ENCODE peak calls at places on chromosomes 13 and 19, in nine cellular contexts. T, R, E, B, D, F, V, O and S are unnamed samples.

GRCh38 chr13:103351035-103351828 is 285.0 kb upstream of the SLC10A2 start:
- DNase-seq in D (no peak), T (no peak), O (no peak), E (no peak), B (peak), F (no peak), R (peak), V (no peak), S (no peak)

GRCh38 chr13:64074989-64075474 is 2659.4 kb upstream of the PCDH20 start:
- DNase-seq in R (no peak), O (no peak), F (no peak), B (no peak), T (no peak), D (no peak), V (no peak), E (peak), S (no peak)

GRCh38 chr13:41196620-41197019 is 2.3 kb upstream of the KBTBD7 start:
- DNase-seq in O (no peak), E (no peak), T (no peak), V (no peak), R (peak), F (no peak), D (no peak), B (no peak), S (no peak)

GRCh38 chr13:113861433-113862030 is 2.3 kb downstream of the GAS6 start:
- DNase-seq in B (no peak), O (no peak), D (no peak), E (no peak), T (no peak), F (no peak), V (no peak), R (peak), S (no peak)

GRCh38 chr19:29121684-29122083 is 91.3 kb downstream of the UQCRFS1 start:
- DNase-seq in B (no peak), D (no peak), F (no peak), R (peak), E (no peak), V (no peak), T (no peak), O (peak), S (no peak)

GRCh38 chr13:73215807-73216206 is 157.0 kb downstream of the KLF5 start:
- DNase-seq in F (no peak), E (no peak), V (no peak), R (peak), B (no peak), D (no peak), O (no peak), T (no peak), S (no peak)

GRCh38 chr19:50252111-50252886 is 48.9 kb downstream of the MYH14 start:
- DNase-seq in E (no peak), O (no peak), T (no peak), D (no peak), R (peak), V (peak), F (no peak), B (no peak), S (no peak)

GRCh38 chr19:9727644-9728043 is 40.9 kb downstream of the ZNF846 start:
- DNase-seq in T (no peak), O (no peak), V (no peak), D (no peak), E (no peak), B (no peak), R (no peak), F (no peak), S (no peak)

GRCh38 chr13:51833980-51834379 is 11.0 kb downstream of the TMEM272 start:
- DNase-seq in V (no peak), E (no peak), D (no peak), O (no peak), T (no peak), B (no peak), R (no peak), F (no peak), S (no peak)

GRCh38 chr13:77500094-77500493 is 35.4 kb upstream of the SCEL start:
- DNase-seq in B (no peak), R (no peak), D (no peak), V (no peak), T (no peak), O (no peak), F (no peak), E (no peak), S (no peak)

GRCh38 chr19:3576696-3577443 is 4.1 kb downstream of the HMG20B start:
- DNase-seq in F (no peak), V (no peak), T (peak), D (no peak), E (no peak), B (peak), R (no peak), O (peak), S (peak)

GRCh38 chr19:18469245-18470107 is 31.5 kb upstream of the ISYNA1 start:
- DNase-seq in D (no peak), R (peak), O (peak), T (no peak), F (peak), E (no peak), V (peak), B (peak), S (peak)

GRCh38 chr19:56120002-56120370 is 1.1 kb downstream of the ZNF787 start:
- DNase-seq in T (no peak), D (no peak), E (no peak), B (no peak), V (no peak), O (no peak), F (no peak), R (no peak), S (no peak)

GRCh38 chr19:780935-781334 is 16.3 kb upstream of the PTBP1 start:
- DNase-seq in T (no peak), B (no peak), D (no peak), V (no peak), R (no peak), E (no peak), O (no peak), F (no peak), S (no peak)

GRCh38 chr19:49149652-49150105 is 5.5 kb downstream of the HRC start:
- DNase-seq in D (peak), E (peak), T (peak), F (peak), B (peak), R (peak), V (no peak), O (peak), S (no peak)